ENCODE peak calls at places on chromosomes 13 and 19, in six cellular contexts. U, L, S, M, W and X are unnamed samples.

GRCh38 chr19:33687761-33688656 is 66.3 kb downstream of the CHST8 start:
- DNase-seq in U (no peak), L (no peak), S (no peak), M (no peak), W (no peak), X (no peak)

GRCh38 chr19:9917322-9917721 is 19.0 kb downstream of the OLFM2 start:
- DNase-seq in U (peak; percentile 80), L (no peak), S (peak; percentile 66), M (no peak), W (no peak), X (peak; percentile 72)

GRCh38 chr19:43575156-43575950 is at the start of the genes PINLYP and XRCC1:
- DNase-seq in U (peak; percentile 90), L (peak; percentile 95), S (peak; percentile 97), M (peak; percentile 99), W (peak; percentile 97), X (peak; percentile 82)

GRCh38 chr19:49950590-49950948 is 10.4 kb downstream of the SIGLEC11 start:
- DNase-seq in U (no peak), L (no peak), S (no peak), M (no peak), W (no peak), X (no peak)

GRCh38 chr13:103497404-103497803 is 431.2 kb upstream of the SLC10A2 start:
- DNase-seq in U (no peak), L (no peak), S (no peak), M (no peak), W (no peak), X (no peak)

GRCh38 chr13:44210525-44210924 is 163.1 kb upstream of the SERP2 start:
- DNase-seq in U (no peak), L (no peak), S (no peak), M (no peak), W (no peak), X (no peak)

GRCh38 chr19:47569331-47569730 is 3.6 kb downstream of the ZNF541 start:
- DNase-seq in U (no peak), L (no peak), S (no peak), M (no peak), W (no peak), X (no peak)

GRCh38 chr19:7924651-7925170 is 1.2 kb downstream of the CTXN1 start:
- DNase-seq in U (no peak), L (no peak), S (no peak), M (no peak), W (no peak), X (peak; percentile 31)

GRCh38 chr13:40974460-40975407 is 44.4 kb downstream of the ELF1 start:
- DNase-seq in U (no peak), L (peak; percentile 58), S (peak; percentile 50), M (no peak), W (peak; percentile 35), X (no peak)

GRCh38 chr13:72651196-72651595 is 76.2 kb downstream of the MZT1 start:
- DNase-seq in U (no peak), L (no peak), S (peak; percentile 2), M (peak; percentile 3), W (no peak), X (no peak)

GRCh38 chr13:49812806-49813205 is 20.3 kb upstream of the KPNA3 start:
- DNase-seq in U (no peak), L (no peak), S (no peak), M (no peak), W (no peak), X (no peak)

GRCh38 chr13:106105153-106105552 is 430.3 kb downstream of the EFNB2 start:
- DNase-seq in U (no peak), L (no peak), S (no peak), M (no peak), W (no peak), X (no peak)

GRCh38 chr19:38657633-38658222 is 10.3 kb downstream of the ACTN4 start:
- DNase-seq in U (no peak), L (peak; percentile 92), S (peak; percentile 76), M (no peak), W (no peak), X (no peak)

GRCh38 chr13:99693812-99694211 is 192.5 kb downstream of the TM9SF2 start:
- DNase-seq in U (no peak), L (no peak), S (no peak), M (no peak), W (no peak), X (no peak)

GRCh38 chr13:57627663-57628062 is 3.9 kb upstream of the PCDH17 start:
- DNase-seq in U (peak; percentile 31), L (no peak), S (no peak), M (peak; percentile 49), W (no peak), X (no peak)

GRCh38 chr19:9850235-9850959 is 15.3 kb downstream of the PIN1 start:
- DNase-seq in U (no peak), L (no peak), S (no peak), M (no peak), W (no peak), X (no peak)

GRCh38 chr13:47092202-47092601 is 195.3 kb upstream of the HTR2A start:
- DNase-seq in U (no peak), L (no peak), S (no peak), M (no peak), W (no peak), X (no peak)

GRCh38 chr19:19459099-19459498 is 53.6 kb downstream of the GATAD2A start:
- DNase-seq in U (no peak), L (no peak), S (no peak), M (no peak), W (no peak), X (no peak)

GRCh38 chr13:59790626-59791025 is 373.1 kb downstream of the DIAPH3 start:
- DNase-seq in U (no peak), L (no peak), S (peak; percentile 62), M (no peak), W (no peak), X (no peak)

GRCh38 chr13:30128591-30128990 is 178.8 kb downstream of the KATNAL1 start:
- DNase-seq in U (no peak), L (no peak), S (no peak), M (no peak), W (no peak), X (no peak)

GRCh38 chr13:29702912-29703351 is 107.4 kb upstream of the SLC7A1 start:
- DNase-seq in U (no peak), L (no peak), S (peak; percentile 92), M (no peak), W (no peak), X (no peak)

GRCh38 chr13:85586422-85586831 is 212.8 kb downstream of the SLITRK6 start:
- DNase-seq in U (no peak), L (peak; percentile 49), S (peak; percentile 14), M (no peak), W (no peak), X (no peak)

GRCh38 chr19:6501740-6502648 is at the start of gene TUBB4A:
- DNase-seq in U (no peak), L (no peak), S (no peak), M (no peak), W (peak; percentile 18), X (peak; percentile 65)

GRCh38 chr19:1618157-1619093 is 13.2 kb upstream of the UQCR11 start:
- DNase-seq in U (peak; percentile 74), L (no peak), S (no peak), M (no peak), W (no peak), X (peak; percentile 96)

GRCh38 chr13:32033744-32034143 is 2.2 kb downstream of the FRY start:
- DNase-seq in U (no peak), L (no peak), S (no peak), M (peak; percentile 68), W (no peak), X (no peak)

GRCh38 chr13:100811906-100812305 is 137.3 kb upstream of the TMTC4 start:
- DNase-seq in U (no peak), L (no peak), S (no peak), M (no peak), W (no peak), X (no peak)

GRCh38 chr13:96252903-96253302 is 163.0 kb downstream of the HS6ST3 start:
- DNase-seq in U (no peak), L (no peak), S (no peak), M (no peak), W (no peak), X (no peak)

GRCh38 chr19:48445256-48445605 is 552 bp upstream of the GRWD1 start:
- DNase-seq in U (peak; percentile 96), L (peak; percentile 84), S (peak; percentile 92), M (peak; percentile 70), W (no peak), X (no peak)

GRCh38 chr19:51489113-51489512 is 10.8 kb downstream of the CEACAM18 start:
- DNase-seq in U (no peak), L (no peak), S (no peak), M (no peak), W (no peak), X (no peak)

GRCh38 chr13:31697290-31697689 is 42.0 kb upstream of the RXFP2 start:
- DNase-seq in U (no peak), L (peak; percentile 7), S (no peak), M (no peak), W (no peak), X (no peak)

GRCh38 chr13:94248454-94249233 is 230.8 kb downstream of the DCT start:
- DNase-seq in U (no peak), L (no peak), S (no peak), M (no peak), W (no peak), X (no peak)

GRCh38 chr13:104586010-104586746 is 1520.0 kb upstream of the SLC10A2 start:
- DNase-seq in U (no peak), L (peak; percentile 37), S (peak; percentile 88), M (no peak), W (no peak), X (no peak)

GRCh38 chr19:2902590-2903218 is 2.0 kb downstream of the ZNF57 start:
- DNase-seq in U (no peak), L (no peak), S (no peak), M (no peak), W (no peak), X (no peak)

GRCh38 chr19:15775249-15775648 is 12.2 kb upstream of the OR10H5 start:
- DNase-seq in U (no peak), L (no peak), S (no peak), M (no peak), W (no peak), X (no peak)

GRCh38 chr19:5369962-5370367 is 29.4 kb upstream of the PTPRS start:
- DNase-seq in U (no peak), L (no peak), S (peak; percentile 35), M (no peak), W (peak; percentile 12), X (no peak)

GRCh38 chr13:38496956-38497355 is 147.3 kb downstream of the UFM1 start:
- DNase-seq in U (no peak), L (no peak), S (no peak), M (no peak), W (no peak), X (no peak)

GRCh38 chr19:46979103-46979769 is 40.4 kb upstream of the NPAS1 start:
- DNase-seq in U (no peak), L (no peak), S (no peak), M (no peak), W (no peak), X (no peak)